ENCODE peak calls at places on chromosomes 4 and X, in nine cellular contexts. U is mammary epithelial cell, T is uterus, L is epithelial cell of proximal tubule, I is HL-60, B is astrocyte of the spinal cord, E is brain microvascular endothelial cell, M is HCT116, O is psoas muscle. C is an unnamed sample.

GRCh38 chr4:23382880-23383279 is 507.0 kb downstream of the PPARGC1A start:
- DNase-seq in E (no peak), T (no peak), M (no peak), L (no peak), U (no peak), O (no peak), B (peak), I (no peak), C (no peak)

GRCh38 chr4:125321709-125322362 is 7.1 kb downstream of the FAT4 start:
- DNase-seq in L (no peak), E (peak), T (no peak), U (peak), M (no peak), O (no peak), B (peak), I (no peak), C (no peak)

GRCh38 chrX:16870861-16871584 is 861 bp upstream of the RBBP7 start:
- DNase-seq in L (no peak), M (no peak), U (no peak), B (no peak), T (peak), I (peak), O (peak), E (no peak), C (peak)

GRCh38 chr4:118112647-118113046 is 78.4 kb downstream of the NDST3 start:
- DNase-seq in T (no peak), E (no peak), M (no peak), L (peak), U (no peak), I (no peak), O (no peak), B (peak), C (no peak)

GRCh38 chr4:82626251-82626868 is 64.6 kb upstream of the TMEM150C start:
- DNase-seq in L (no peak), O (no peak), I (no peak), B (no peak), U (no peak), M (no peak), T (no peak), E (no peak), C (no peak)

GRCh38 chr4:90318208-90318607 is 191.0 kb downstream of the CCSER1 start:
- DNase-seq in O (no peak), U (peak), B (peak), M (peak), L (peak), E (peak), I (no peak), T (no peak), C (no peak)

GRCh38 chr4:57071340-57071739 is 38.8 kb downstream of the IGFBP7 start:
- DNase-seq in E (peak), M (no peak), T (no peak), B (no peak), I (peak), U (peak), L (no peak), O (peak), C (no peak)

GRCh38 chr4:26022346-26022891 is 108.4 kb downstream of the SMIM20 start:
- DNase-seq in B (peak), I (no peak), E (peak), O (no peak), T (no peak), U (peak), L (no peak), M (no peak), C (no peak)

GRCh38 chr4:38669233-38669632 is 5.2 kb downstream of the KLF3 start:
- DNase-seq in L (no peak), B (no peak), T (no peak), E (peak), U (no peak), M (no peak), O (no peak), I (no peak), C (no peak)

GRCh38 chrX:58025979-58026378 is 115.7 kb upstream of the ZXDA start:
- DNase-seq in L (no peak), I (peak), U (peak), O (no peak), T (no peak), M (peak), B (no peak), E (peak), C (no peak)

GRCh38 chrX:2559124-2559523 is 58.3 kb upstream of the DHRSX start:
- DNase-seq in T (no peak), B (no peak), L (no peak), E (no peak), I (no peak), U (no peak), M (no peak), O (no peak), C (no peak)

GRCh38 chrX:154710309-154710708 is 40.6 kb downstream of the GAB3 start:
- DNase-seq in E (no peak), U (no peak), B (no peak), I (no peak), T (no peak), O (no peak), L (no peak), M (no peak), C (no peak)
- TF ChIP-seq CTCF in E (peak), U (no peak), B (no peak), I (no peak), T (no peak), O (no peak), L (peak), M (no peak), C (no peak)

GRCh38 chrX:78123190-78123589 is 16.3 kb downstream of the TAF9B start:
- DNase-seq in I (no peak), T (no peak), L (no peak), M (no peak), U (peak), E (peak), O (no peak), B (peak), C (no peak)

GRCh38 chrX:78118628-78119027 is 14.6 kb downstream of the PGK1 start:
- DNase-seq in I (no peak), T (no peak), L (no peak), B (no peak), U (no peak), M (no peak), E (no peak), O (no peak), C (no peak)

GRCh38 chrX:78116365-78116764 is 12.3 kb downstream of the PGK1 start:
- DNase-seq in B (no peak), U (no peak), T (no peak), O (no peak), I (no peak), E (no peak), M (no peak), L (no peak), C (no peak)

GRCh38 chrX:78124304-78124703 is 15.1 kb downstream of the TAF9B start:
- DNase-seq in T (no peak), I (no peak), O (no peak), B (no peak), E (no peak), U (no peak), L (no peak), M (no peak), C (no peak)

DNA sequence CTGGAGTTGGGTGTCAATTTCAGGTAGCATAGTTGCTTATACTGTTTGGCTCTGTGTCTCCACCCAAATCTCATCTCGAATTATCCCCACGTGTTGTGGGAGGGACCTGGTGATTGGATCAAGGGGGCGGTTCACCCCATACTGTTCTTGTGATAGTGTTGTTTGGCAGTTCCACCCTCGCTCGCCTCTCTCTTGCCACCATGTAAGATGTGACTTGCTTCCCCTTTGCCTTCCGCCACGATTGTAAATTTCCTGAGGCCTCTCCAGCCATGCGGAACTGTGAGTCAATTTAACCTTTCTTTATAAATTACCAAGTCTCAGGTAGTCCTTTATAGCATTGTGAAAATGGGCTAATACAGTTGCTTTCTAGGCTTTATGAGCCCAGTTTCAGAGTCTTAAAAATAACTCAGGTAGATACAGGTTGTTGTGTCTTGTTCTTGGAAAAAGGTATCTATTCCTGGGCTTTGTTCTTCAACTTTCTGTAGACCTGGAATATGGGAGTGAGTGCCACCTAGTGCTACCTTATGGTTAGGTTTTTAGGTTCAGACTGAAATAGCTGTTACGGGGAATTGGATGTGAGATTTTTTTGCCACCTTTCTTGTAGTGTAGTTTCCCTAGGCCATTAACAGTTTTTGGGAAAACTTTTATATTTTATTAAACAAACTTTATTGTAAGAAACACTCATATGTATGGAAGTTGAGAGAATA is 15.6 kb downstream of the PGK1 start:
- DNase-seq in U (no peak), O (no peak), M (no peak), B (no peak), I (no peak), T (no peak), E (no peak), L (no peak), C (no peak)
- TF ChIP-seq CTCF in U (peak), O (no peak), M (no peak), B (peak), I (no peak), T (no peak), E (peak), L (peak), C (no peak)

DNA sequence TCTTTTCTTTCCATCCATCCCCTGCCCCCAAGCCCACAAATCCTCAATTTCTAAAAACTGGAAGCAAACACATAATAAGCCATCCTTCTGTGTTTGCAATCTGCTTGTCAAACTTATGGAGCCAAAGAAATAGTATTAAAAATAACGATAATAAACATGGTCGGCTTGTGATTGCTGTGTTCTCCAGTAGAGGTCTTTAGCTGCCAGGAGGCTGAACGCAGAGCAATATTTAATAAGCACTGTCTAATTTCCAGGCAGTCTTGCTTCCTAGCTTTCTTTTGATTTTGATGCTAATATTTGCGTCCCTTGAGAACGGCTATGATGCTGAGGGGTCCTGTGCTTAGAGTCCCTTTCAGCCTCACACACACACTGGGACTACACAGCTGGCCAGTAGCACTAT is 3.2 kb upstream of the HELT start:
- DNase-seq in T (no peak), B (no peak), E (no peak), L (no peak), O (no peak), I (no peak), U (no peak), M (no peak), C (no peak)
- TF ChIP-seq CTCF in T (no peak), B (no peak), E (peak), L (peak), O (no peak), I (no peak), U (no peak), M (no peak), C (no peak)

DNA sequence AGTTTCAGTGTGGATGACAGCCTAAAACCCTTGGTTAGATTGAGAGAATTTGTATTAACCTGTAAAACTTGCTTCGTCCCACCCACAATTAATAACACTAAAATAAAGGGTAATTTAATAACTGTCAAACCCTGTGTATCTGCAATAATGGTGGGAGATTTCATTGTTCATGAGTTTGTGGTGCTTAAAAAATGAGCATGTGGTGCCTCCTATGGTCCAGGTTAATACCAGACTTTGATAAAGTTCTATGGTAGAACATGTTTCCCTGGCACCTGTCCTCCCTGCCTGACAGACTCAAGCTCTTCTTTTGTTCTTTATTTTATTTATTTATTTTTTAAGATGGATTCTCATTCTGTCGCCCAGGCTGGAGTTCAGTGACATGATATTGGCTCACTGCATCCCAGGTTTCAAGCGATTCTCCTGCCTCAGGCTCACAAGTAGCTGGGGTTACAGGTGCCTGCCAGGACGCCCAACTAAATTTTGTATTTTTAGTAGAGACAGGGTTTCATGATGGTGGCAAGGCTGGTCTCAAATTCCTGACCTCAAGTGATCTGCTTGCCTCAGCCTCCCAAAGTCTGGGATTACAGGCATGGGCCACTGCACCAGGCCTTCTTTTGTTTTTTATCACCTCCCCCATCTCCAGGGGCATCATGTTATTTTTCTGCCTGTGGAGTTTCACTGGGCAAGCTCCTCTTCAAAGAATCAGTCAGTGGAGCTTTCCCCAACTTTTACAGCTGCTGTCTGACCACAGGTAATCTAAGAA is 289.2 kb downstream of the NR3C2 start:
- DNase-seq in U (no peak), B (no peak), L (no peak), I (no peak), O (no peak), E (no peak), T (no peak), M (no peak), C (no peak)
- TF ChIP-seq CTCF in U (no peak), B (no peak), L (peak), I (no peak), O (no peak), E (no peak), T (no peak), M (no peak), C (no peak)

GRCh38 chr4:123398151-123398802 is 1.7 kb downstream of the SPRY1 start:
- DNase-seq in T (peak), L (no peak), E (peak), M (peak), O (peak), U (peak), B (peak), I (peak), C (peak)
- TF ChIP-seq CTCF in T (no peak), L (no peak), E (peak), M (no peak), O (peak), U (peak), B (peak), I (peak), C (peak)

DNA sequence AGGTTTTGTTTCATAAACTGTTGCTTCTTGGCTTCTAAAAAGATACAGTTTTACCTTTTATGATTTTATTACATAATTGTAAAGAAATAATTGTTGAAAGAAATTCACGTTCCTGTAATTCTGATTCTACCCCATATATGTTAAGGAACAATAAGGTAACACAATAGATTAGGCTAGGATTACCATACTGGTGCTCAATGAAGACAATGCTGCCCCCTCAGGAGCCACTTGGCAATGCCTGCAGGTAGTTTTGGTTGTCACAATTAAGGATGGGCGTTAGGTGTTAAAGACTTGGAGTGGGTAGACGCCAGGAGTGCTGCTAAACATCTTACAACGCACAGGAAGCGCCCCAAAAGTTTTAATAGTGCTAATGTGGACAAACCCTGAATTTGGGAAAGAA is 133.2 kb downstream of the NLGN4X start:
- DNase-seq in T (no peak), B (no peak), U (no peak), M (no peak), L (no peak), I (no peak), O (no peak), E (no peak), C (peak)
- TF ChIP-seq CTCF in T (no peak), B (no peak), U (peak), M (no peak), L (no peak), I (no peak), O (no peak), E (peak), C (peak)

DNA sequence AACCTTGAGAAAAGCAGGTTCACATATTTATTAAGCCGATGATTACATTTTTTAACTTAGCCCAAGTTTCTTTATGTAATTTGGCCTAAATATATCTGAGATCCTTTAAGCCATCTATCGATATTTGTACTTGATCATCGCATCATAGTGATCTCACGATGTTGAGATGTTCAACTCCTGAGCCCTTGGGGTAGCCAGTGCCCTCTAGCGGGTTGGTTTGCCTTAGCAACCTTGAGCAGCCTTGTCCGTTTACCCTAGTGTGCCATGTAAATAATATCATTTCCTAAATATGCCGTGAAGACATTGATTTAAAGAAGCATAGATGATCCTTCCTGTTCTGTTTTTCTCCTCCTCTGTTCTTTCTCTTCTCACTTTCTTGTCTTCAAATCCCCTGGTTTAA is 432.2 kb downstream of the RPA4 start:
- DNase-seq in E (no peak), B (no peak), O (no peak), L (no peak), T (no peak), M (no peak), U (no peak), I (no peak), C (peak)
- TF ChIP-seq CTCF in E (peak), B (no peak), O (peak), L (no peak), T (no peak), M (no peak), U (peak), I (no peak), C (no peak)